ENCODE peak calls at places on chromosomes 3 and 15, in six cellular contexts. W, L, D, N, U and A are unnamed samples.

GRCh38 chr3:123256256-123256655 is 54.5 kb downstream of the SEC22A start:
- DNase-seq in W (no peak), L (no peak), D (no peak), N (no peak), U (no peak), A (no peak)

GRCh38 chr3:166844329-166844728 is 535.8 kb downstream of the ZBBX start:
- DNase-seq in W (no peak), L (no peak), D (no peak), N (no peak), U (no peak), A (no peak)

GRCh38 chr3:58178528-58179234 is 32.1 kb downstream of the DNASE1L3 start:
- DNase-seq in W (no peak), L (no peak), D (no peak), N (no peak), U (no peak), A (no peak)

GRCh38 chr3:79724206-79724605 is 43.6 kb downstream of the ROBO1 start:
- DNase-seq in W (no peak), L (peak), D (peak), N (peak), U (no peak), A (no peak)

GRCh38 chr3:39208463-39209055 is 16.2 kb upstream of the XIRP1 start:
- DNase-seq in W (peak), L (peak), D (peak), N (peak), U (no peak), A (peak)

GRCh38 chr3:70433091-70433490 is 120.7 kb upstream of the MDFIC2 start:
- DNase-seq in W (no peak), L (peak), D (no peak), N (no peak), U (no peak), A (no peak)

GRCh38 chr3:157746391-157746790 is 243.2 kb upstream of the VEPH1 start:
- DNase-seq in W (no peak), L (no peak), D (no peak), N (no peak), U (no peak), A (no peak)

GRCh38 chr3:139476348-139476747 is at the start of gene RBP2:
- DNase-seq in W (no peak), L (no peak), D (no peak), N (no peak), U (no peak), A (no peak)

GRCh38 chr3:36763850-36764703 is at the start of gene DCLK3:
- DNase-seq in W (no peak), L (no peak), D (peak), N (no peak), U (no peak), A (peak)

GRCh38 chr3:107425033-107425432 is 47.8 kb downstream of the CCDC54 start:
- DNase-seq in W (no peak), L (no peak), D (no peak), N (no peak), U (no peak), A (no peak)

GRCh38 chr3:70272798-70273197 is 39.6 kb downstream of the MDFIC2 start:
- DNase-seq in W (no peak), L (no peak), D (no peak), N (no peak), U (no peak), A (no peak)

GRCh38 chr3:38029400-38030125 is at the start of gene PLCD1:
- DNase-seq in W (no peak), L (peak), D (no peak), N (peak), U (no peak), A (no peak)

GRCh38 chr3:61040618-61041017 is 210.6 kb downstream of the FHIT start:
- DNase-seq in W (no peak), L (no peak), D (no peak), N (no peak), U (no peak), A (no peak)

GRCh38 chr3:101574388-101575156 is 592 bp downstream of the PCNP start:
- DNase-seq in W (peak), L (peak), D (peak), N (peak), U (no peak), A (peak)

GRCh38 chr3:125383744-125384143 is 8.6 kb upstream of the ZNF148 start:
- DNase-seq in W (no peak), L (no peak), D (no peak), N (no peak), U (no peak), A (no peak)

GRCh38 chr3:157376596-157377300 is 59.9 kb upstream of the PTX3 start:
- DNase-seq in W (no peak), L (no peak), D (peak), N (no peak), U (no peak), A (no peak)

GRCh38 chr15:33699691-33700447 is 268.4 kb upstream of the CHRM5 start:
- DNase-seq in W (no peak), L (peak), D (peak), N (peak), U (no peak), A (peak)

GRCh38 chr15:82680200-82681102 is 29.2 kb downstream of the AP3B2 start:
- DNase-seq in W (peak), L (no peak), D (peak), N (no peak), U (no peak), A (peak)

GRCh38 chr3:108588616-108589015 is 622 bp downstream of the CIP2A start:
- DNase-seq in W (no peak), L (no peak), D (no peak), N (no peak), U (no peak), A (peak)

GRCh38 chr3:172280406-172281051 is 167.7 kb downstream of the GHSR start:
- DNase-seq in W (no peak), L (peak), D (peak), N (no peak), U (no peak), A (peak)